ENCODE peak calls at places on chromosomes 1 and 21, in six cellular contexts. G, F, K, W, I and H are unnamed samples.

GRCh38 chr1:2271134-2271785 is 43.1 kb downstream of the SKI start:
- DNase-seq in W (no peak), K (no peak), F (no peak), G (no peak), I (no peak), H (no peak)

GRCh38 chr1:1079408-1080121 is 5.5 kb upstream of the RNF223 start:
- DNase-seq in G (peak), F (peak), W (peak), K (peak), I (no peak), H (peak)

GRCh38 chr1:33181038-33181861 is 593 bp downstream of the TRIM62 start:
- DNase-seq in I (no peak), F (peak), K (peak), W (peak), G (peak), H (peak)

GRCh38 chr1:19678931-19679453 is 14.3 kb downstream of the HTR6 start:
- DNase-seq in F (no peak), I (no peak), K (no peak), W (no peak), G (no peak), H (no peak)

GRCh38 chr1:89271616-89272015 is 1.0 kb downstream of the GBP5 start:
- DNase-seq in I (no peak), K (no peak), F (no peak), W (no peak), G (no peak), H (peak)

GRCh38 chr1:63709267-63709828 is 64.5 kb upstream of the ROR1 start:
- DNase-seq in I (no peak), K (no peak), F (no peak), G (no peak), W (no peak), H (no peak)

GRCh38 chr1:2861143-2861987 is 59.9 kb upstream of the TTC34 start:
- DNase-seq in G (no peak), I (no peak), F (no peak), W (no peak), K (no peak), H (no peak)

GRCh38 chr1:16926491-16927195 is 4.9 kb downstream of the CROCC start:
- DNase-seq in G (no peak), W (no peak), I (no peak), K (no peak), F (no peak), H (no peak)

GRCh38 chr1:222140206-222140605 is 398.3 kb upstream of the DUSP10 start:
- DNase-seq in F (no peak), K (no peak), W (no peak), I (no peak), G (no peak), H (peak)

GRCh38 chr1:40162791-40163441 is 1.7 kb downstream of the RLF start:
- DNase-seq in I (no peak), K (no peak), G (no peak), F (no peak), W (no peak), H (peak)

GRCh38 chr1:55107111-55107510 is 67.8 kb downstream of the PCSK9 start:
- DNase-seq in G (no peak), F (no peak), I (no peak), W (no peak), K (no peak), H (no peak)

GRCh38 chr1:89701746-89702241 is 68.9 kb downstream of the LRRC8C start:
- DNase-seq in I (no peak), F (no peak), K (no peak), W (no peak), G (no peak), H (no peak)

GRCh38 chr1:84928979-84929378 is 36.0 kb upstream of the LPAR3 start:
- DNase-seq in W (no peak), F (no peak), G (no peak), I (no peak), K (no peak), H (no peak)

GRCh38 chr1:6102227-6102845 is 56.6 kb downstream of the KCNAB2 start:
- DNase-seq in I (no peak), F (no peak), G (no peak), W (no peak), K (no peak), H (no peak)

GRCh38 chr1:156407344-156407743 is 38.3 kb downstream of the RHBG start:
- DNase-seq in W (no peak), F (no peak), I (no peak), K (no peak), G (no peak), H (no peak)

GRCh38 chr1:50599546-50599945 is 176.3 kb upstream of the DMRTA2 start:
- DNase-seq in G (no peak), I (no peak), W (no peak), F (no peak), K (no peak), H (no peak)

GRCh38 chr1:50609508-50609907 is 186.3 kb upstream of the DMRTA2 start:
- DNase-seq in K (no peak), G (no peak), F (no peak), W (no peak), I (no peak), H (no peak)

GRCh38 chr1:50605186-50605875 is 182.1 kb upstream of the DMRTA2 start:
- DNase-seq in I (no peak), G (no peak), W (no peak), F (no peak), K (no peak), H (peak)

GRCh38 chr1:50603274-50604271 is 180.3 kb upstream of the DMRTA2 start:
- DNase-seq in W (no peak), I (no peak), F (no peak), K (no peak), G (no peak), H (peak)

DNA sequence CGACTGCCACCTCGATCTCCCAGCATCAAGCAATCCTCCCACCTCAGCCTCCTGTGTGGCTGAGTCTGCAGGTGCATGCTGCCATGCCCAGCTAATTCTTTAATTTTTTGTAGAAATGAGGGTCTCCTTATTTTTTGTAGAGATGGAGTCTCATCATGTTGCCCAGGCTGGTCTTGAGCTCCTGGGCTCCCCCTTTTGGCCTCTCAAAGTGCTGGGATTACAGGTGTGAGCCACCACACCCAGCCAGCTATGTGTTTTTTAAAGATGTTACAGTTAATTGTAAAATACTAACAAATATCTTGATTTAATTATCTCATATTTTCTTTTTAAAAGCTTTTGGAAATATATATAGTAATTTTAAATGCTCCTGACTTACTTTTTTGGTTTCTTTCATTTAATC is 181.3 kb upstream of the DMRTA2 start:
- DNase-seq in G (no peak), W (no peak), F (no peak), I (no peak), K (no peak), H (no peak)
- TF ChIP-seq CTCF in G (no peak), W (no peak), F (no peak), I (no peak), K (no peak), H (no peak)

GRCh38 chr1:47627016-47627415 is 189.2 kb downstream of the FOXD2 start:
- DNase-seq in K (peak), I (no peak), F (no peak), W (no peak), G (no peak), H (no peak)
- TF ChIP-seq CTCF in K (no peak), I (no peak), F (no peak), W (no peak), G (no peak), H (peak)

GRCh38 chr1:219317762-219318353 is 144.2 kb downstream of the LYPLAL1 start:
- DNase-seq in I (no peak), G (no peak), W (no peak), K (no peak), F (no peak), H (no peak)
- TF ChIP-seq CTCF in I (no peak), G (no peak), W (peak), K (no peak), F (no peak), H (peak)

GRCh38 chr1:232291258-232291657 is 338.7 kb downstream of the SIPA1L2 start:
- DNase-seq in G (no peak), W (no peak), I (no peak), F (no peak), K (no peak), H (no peak)

GRCh38 chr1:232293361-232293760 is 336.6 kb downstream of the SIPA1L2 start:
- DNase-seq in G (no peak), W (no peak), I (no peak), K (no peak), F (no peak), H (no peak)

GRCh38 chr1:232292246-232292645 is 337.7 kb downstream of the SIPA1L2 start:
- DNase-seq in W (no peak), I (no peak), G (no peak), K (no peak), F (no peak), H (no peak)

GRCh38 chr1:232291681-232292080 is 338.3 kb downstream of the SIPA1L2 start:
- DNase-seq in W (no peak), K (no peak), I (no peak), G (no peak), F (no peak), H (no peak)

DNA sequence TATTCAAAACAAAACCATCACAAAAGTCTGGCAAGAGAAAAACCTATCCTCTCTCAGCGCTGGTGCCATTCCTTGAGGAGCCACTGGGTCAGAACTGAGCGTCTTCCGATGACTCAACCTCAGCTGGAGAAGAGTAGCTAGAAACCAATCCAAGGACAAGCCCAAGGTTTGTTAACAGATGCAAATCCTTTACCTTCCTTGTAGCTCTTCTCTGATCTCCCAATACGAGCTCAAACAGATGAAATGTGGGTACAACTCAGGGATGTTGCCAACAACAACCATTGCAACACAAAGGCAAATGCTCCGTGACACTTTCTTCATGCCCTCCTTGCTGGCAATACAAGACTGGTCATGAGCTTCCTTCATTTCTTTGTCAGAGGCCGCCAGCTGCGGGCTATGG is 337.1 kb downstream of the SIPA1L2 start:
- DNase-seq in F (no peak), I (no peak), W (no peak), G (no peak), K (no peak), H (no peak)
- TF ChIP-seq CTCF in F (no peak), I (no peak), W (no peak), G (no peak), K (no peak), H (no peak)

DNA sequence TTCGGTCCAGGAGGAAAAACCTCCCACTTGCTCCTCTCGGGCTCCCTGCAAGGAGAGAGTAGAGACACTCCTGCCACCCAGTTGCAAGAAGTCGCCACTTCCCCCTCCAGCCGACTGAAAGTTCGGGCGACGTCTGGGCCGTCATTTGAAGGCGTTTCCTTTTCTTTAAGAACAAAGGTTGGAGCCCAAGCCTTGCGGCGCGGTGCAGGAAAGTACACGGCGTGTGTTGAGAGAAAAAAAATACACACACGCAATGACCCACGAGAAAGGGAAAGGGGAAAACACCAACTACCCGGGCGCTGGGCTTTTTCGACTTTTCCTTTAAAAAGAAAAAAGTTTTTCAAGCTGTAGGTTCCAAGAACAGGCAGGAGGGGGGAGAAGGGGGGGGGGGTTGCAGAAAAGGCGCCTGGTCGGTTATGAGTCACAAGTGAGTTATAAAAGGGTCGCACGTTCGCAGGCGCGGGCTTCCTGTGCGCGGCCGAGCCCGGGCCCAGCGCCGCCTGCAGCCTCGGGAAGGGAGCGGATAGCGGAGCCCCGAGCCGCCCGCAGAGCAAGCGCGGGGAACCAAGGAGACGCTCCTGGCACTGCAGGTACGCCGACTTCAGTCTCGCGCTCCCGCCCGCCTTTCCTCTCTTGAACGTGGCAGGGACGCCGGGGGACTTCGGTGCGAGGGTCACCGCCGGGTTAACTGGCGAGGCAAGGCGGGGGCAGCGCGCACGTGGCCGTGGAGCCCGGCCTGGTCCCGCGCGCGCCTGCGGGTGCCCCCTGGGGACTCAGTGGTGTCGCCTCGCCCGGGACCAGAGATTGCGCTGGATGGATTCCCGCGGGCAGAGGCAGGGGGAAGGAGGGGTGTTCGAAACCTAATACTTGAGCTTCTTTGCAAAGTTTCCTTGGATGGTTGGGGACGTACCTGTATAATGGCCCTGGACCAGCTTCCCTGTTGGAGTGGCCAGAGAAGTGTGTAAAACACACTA is 45.3 kb downstream of the MRPL39 start:
- DNase-seq in G (peak), K (peak), I (peak), F (peak), W (peak), H (peak)
- TF ChIP-seq CTCF in G (no peak), K (no peak), I (no peak), F (peak), W (peak), H (peak)

GRCh38 chr1:65431111-65431705 is 10.7 kb downstream of the LEPR start:
- DNase-seq in W (no peak), F (no peak), I (no peak), K (no peak), G (no peak), H (peak)
- TF ChIP-seq CTCF in W (peak), F (peak), I (no peak), K (peak), G (peak), H (peak)

DNA sequence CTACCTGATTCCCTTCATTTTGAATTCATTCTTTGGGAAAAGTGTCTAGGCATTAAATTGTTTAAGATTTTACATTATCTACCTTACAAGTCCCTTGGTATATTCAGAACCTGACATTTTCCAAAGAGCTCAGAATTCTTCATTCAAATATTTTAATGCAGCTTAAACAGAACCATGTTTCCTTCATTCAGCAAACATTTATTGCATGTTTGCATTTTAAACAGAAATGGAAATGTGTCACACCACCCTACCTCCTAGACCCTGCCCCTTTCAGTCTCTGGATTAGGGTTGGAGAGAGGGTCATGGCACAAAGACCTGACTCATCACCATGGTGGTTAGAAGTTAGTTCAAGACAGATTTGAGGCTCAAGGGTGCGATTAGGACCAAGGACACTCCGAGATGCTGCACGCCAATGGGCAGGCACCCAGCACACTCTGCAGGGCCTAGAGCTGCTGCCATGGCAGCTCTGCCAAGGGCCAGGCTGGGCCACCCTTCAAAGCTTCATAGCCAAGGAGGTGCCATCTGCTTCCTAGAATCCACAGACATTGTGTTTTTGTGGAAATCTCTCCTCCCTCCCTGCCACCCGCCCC is 86.9 kb downstream of the NAV1 start:
- DNase-seq in K (no peak), G (no peak), F (no peak), W (no peak), I (no peak), H (no peak)
- TF ChIP-seq CTCF in K (no peak), G (no peak), F (no peak), W (no peak), I (no peak), H (no peak)

GRCh38 chr21:30434033-30434631 is 4.1 kb downstream of the KRTAP13-4 start:
- DNase-seq in I (no peak), F (no peak), K (no peak), G (no peak), W (peak), H (peak)
- TF ChIP-seq CTCF in I (peak), F (no peak), K (peak), G (no peak), W (peak), H (peak)